ENCODE peak calls at places on chromosome 13, in nine cellular contexts. R is non-pigmented ciliary epithelial cell; K is substantia nigra; C is mesenchymal stem cell; W is T1000; Y is EH; F is stimulated activated CD4-positive, alpha-beta T cell treated with anti-CD3 and anti-CD28 coated beads, TNF-alpha, amount 100 ng/mL, for 24 hours; I is AG09309; G is LoVo. Z is an unnamed sample.

GRCh38 chr13:39259371-39259770 is 221.1 kb downstream of the NHLRC3 start:
- DNase-seq in R (no peak), K (no peak), C (no peak), W (no peak), Y (no peak), F (no peak), I (no peak), G (no peak), Z (no peak)

GRCh38 chr13:94558721-94559120 is 37.2 kb downstream of the TGDS start:
- DNase-seq in R (no peak), K (no peak), C (no peak), W (no peak), Y (peak), F (no peak), I (no peak), G (no peak), Z (no peak)

GRCh38 chr13:73399347-73400216 is 340.8 kb downstream of the KLF5 start:
- DNase-seq in R (no peak), K (no peak), C (no peak), W (no peak), Y (no peak), F (no peak), I (no peak), G (peak), Z (no peak)

GRCh38 chr13:48110930-48111721 is 16.2 kb upstream of the MED4 start:
- DNase-seq in R (no peak), K (peak), C (no peak), W (no peak), Y (no peak), F (no peak), I (no peak), G (no peak), Z (peak)

GRCh38 chr13:66644855-66645460 is 585.2 kb downstream of the PCDH9 start:
- DNase-seq in R (no peak), K (no peak), C (no peak), W (no peak), Y (no peak), F (no peak), I (no peak), G (no peak), Z (peak)

GRCh38 chr13:67125681-67126080 is 104.5 kb downstream of the PCDH9 start:
- DNase-seq in R (no peak), K (no peak), C (no peak), W (no peak), Y (no peak), F (no peak), I (no peak), G (no peak), Z (no peak)

GRCh38 chr13:113815151-113816058 is 48.5 kb downstream of the GAS6 start:
- DNase-seq in R (no peak), K (no peak), C (peak), W (no peak), Y (no peak), F (no peak), I (no peak), G (peak), Z (no peak)

GRCh38 chr13:24613755-24614154 is 66.5 kb upstream of the ATP12A start:
- DNase-seq in R (no peak), K (no peak), C (no peak), W (no peak), Y (no peak), F (no peak), I (no peak), G (no peak), Z (no peak)

GRCh38 chr13:110409581-110409992 is 102.5 kb downstream of the COL4A2 start:
- DNase-seq in R (no peak), K (no peak), C (peak), W (peak), Y (peak), F (no peak), I (no peak), G (no peak), Z (peak)

GRCh38 chr13:33678906-33679657 is 138.9 kb upstream of the RFC3 start:
- DNase-seq in R (peak), K (no peak), C (peak), W (no peak), Y (no peak), F (peak), I (peak), G (no peak), Z (peak)

GRCh38 chr13:109595466-109595865 is 190.9 kb downstream of the IRS2 start:
- DNase-seq in R (peak), K (no peak), C (no peak), W (no peak), Y (peak), F (no peak), I (peak), G (no peak), Z (peak)

GRCh38 chr13:98239156-98240076 is 62.3 kb upstream of the RNF113B start:
- DNase-seq in R (no peak), K (no peak), C (no peak), W (no peak), Y (no peak), F (no peak), I (no peak), G (no peak), Z (no peak)

GRCh38 chr13:28564030-28564429 is 69.1 kb upstream of the FLT1 start:
- DNase-seq in R (no peak), K (no peak), C (no peak), W (no peak), Y (no peak), F (no peak), I (no peak), G (peak), Z (no peak)

GRCh38 chr13:49063526-49063925 is 87.8 kb downstream of the FNDC3A start:
- DNase-seq in R (no peak), K (no peak), C (no peak), W (no peak), Y (peak), F (no peak), I (no peak), G (no peak), Z (no peak)

GRCh38 chr13:105778196-105778595 is 757.3 kb downstream of the EFNB2 start:
- DNase-seq in R (peak), K (no peak), C (peak), W (no peak), Y (no peak), F (no peak), I (no peak), G (no peak), Z (peak)

GRCh38 chr13:78603240-78603947 is at the start of gene POU4F1:
- DNase-seq in R (no peak), K (no peak), C (no peak), W (peak), Y (peak), F (peak), I (no peak), G (no peak), Z (peak)

GRCh38 chr13:101265934-101266333 is 150.4 kb downstream of the NALCN start:
- DNase-seq in R (no peak), K (no peak), C (no peak), W (no peak), Y (peak), F (no peak), I (no peak), G (no peak), Z (no peak)

GRCh38 chr13:92838786-92839185 is 387.8 kb upstream of the GPC6 start:
- DNase-seq in R (peak), K (no peak), C (peak), W (no peak), Y (peak), F (no peak), I (peak), G (no peak), Z (peak)

GRCh38 chr13:77563110-77563509 is 27.6 kb downstream of the SCEL start:
- DNase-seq in R (no peak), K (no peak), C (peak), W (no peak), Y (peak), F (no peak), I (no peak), G (no peak), Z (peak)

GRCh38 chr13:21123956-21124355 is 52.4 kb downstream of the SKA3 start:
- DNase-seq in R (no peak), K (no peak), C (no peak), W (no peak), Y (no peak), F (no peak), I (no peak), G (no peak), Z (no peak)

GRCh38 chr13:113075711-113076110 is 29.9 kb upstream of the F7 start:
- DNase-seq in R (no peak), K (no peak), C (no peak), W (no peak), Y (no peak), F (no peak), I (no peak), G (no peak), Z (no peak)

GRCh38 chr13:113941571-113942191 is 32.2 kb downstream of the C13orf46 start:
- DNase-seq in R (no peak), K (no peak), C (no peak), W (no peak), Y (peak), F (no peak), I (no peak), G (no peak), Z (peak)